ENCODE peak calls at places on chromosome 14, in four cellular contexts. T, R, M and N are unnamed samples.

GRCh38 chr14:93029911-93030555 is 85.7 kb downstream of the ITPK1 start:
- DNase-seq in T (no peak), R (no peak), M (no peak), N (no peak)

GRCh38 chr14:70130498-70130897 is 58.3 kb downstream of the SLC8A3 start:
- DNase-seq in T (no peak), R (no peak), M (no peak), N (no peak)

GRCh38 chr14:86022031-86022629 is 492.2 kb downstream of the FLRT2 start:
- DNase-seq in T (no peak), R (no peak), M (no peak), N (no peak)

GRCh38 chr14:54189358-54190354 is 207.2 kb upstream of the CDKN3 start:
- DNase-seq in T (no peak), R (no peak), M (no peak), N (no peak)

GRCh38 chr14:42671636-42672035 is 1065.0 kb downstream of the LRFN5 start:
- DNase-seq in T (no peak), R (no peak), M (no peak), N (no peak)

GRCh38 chr14:58871972-58872530 is 234.3 kb downstream of the DACT1 start:
- DNase-seq in T (no peak), R (no peak), M (no peak), N (no peak)

GRCh38 chr14:54329082-54329695 is 67.6 kb upstream of the CDKN3 start:
- DNase-seq in T (peak), R (peak), M (peak), N (peak)

GRCh38 chr14:77738559-77739250 is 22.3 kb downstream of the SNW1 start:
- DNase-seq in T (no peak), R (no peak), M (no peak), N (no peak)

GRCh38 chr14:78902010-78902623 is 731.9 kb downstream of the NRXN3 start:
- DNase-seq in T (peak), R (no peak), M (peak), N (peak)

GRCh38 chr14:94907626-94908261 is 137.8 kb upstream of the GSC start:
- DNase-seq in T (no peak), R (no peak), M (no peak), N (no peak)

GRCh38 chr14:96399405-96399804 is 7.5 kb downstream of the AK7 start:
- DNase-seq in T (no peak), R (no peak), M (no peak), N (no peak)

GRCh38 chr14:80536456-80536855 is 325.2 kb upstream of the DIO2 start:
- DNase-seq in T (no peak), R (no peak), M (no peak), N (no peak)

GRCh38 chr14:53151867-53152626 is 1.1 kb downstream of the DDHD1 start:
- DNase-seq in T (peak), R (peak), M (peak), N (peak)

GRCh38 chr14:34853041-34853440 is 22.1 kb downstream of the BAZ1A start:
- DNase-seq in T (no peak), R (no peak), M (no peak), N (no peak)

GRCh38 chr14:104800600-104801283 is at the start of gene ZBTB42:
- DNase-seq in T (peak), R (peak), M (no peak), N (no peak)

GRCh38 chr14:103879570-103880333 is 32.4 kb upstream of the PPP1R13B start:
- DNase-seq in T (peak), R (peak), M (peak), N (no peak)

DNA sequence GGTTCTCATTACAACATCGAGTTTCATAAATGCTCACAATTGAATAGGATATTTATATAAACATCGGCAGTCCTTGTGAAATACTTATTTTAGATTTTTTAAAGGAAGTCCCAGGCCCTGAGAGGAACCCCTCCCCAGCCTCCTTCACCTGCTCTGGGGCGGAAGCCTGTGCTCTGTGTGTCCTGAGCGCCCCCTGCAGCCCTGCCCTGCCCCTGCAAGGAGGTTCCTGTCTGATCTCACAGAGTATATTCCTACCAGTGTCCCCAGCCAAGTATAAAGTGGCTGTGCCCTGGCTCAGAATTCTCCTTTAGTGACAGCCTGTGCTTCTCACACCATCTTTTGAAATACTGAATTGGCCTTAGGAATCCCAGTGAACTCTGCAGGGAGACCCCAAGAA is 659.5 kb downstream of the TMEM121 start:
- DNase-seq in T (no peak), R (no peak), M (no peak), N (no peak)
- TF ChIP-seq CTCF in T (no peak), R (no peak), M (peak), N (no peak)

GRCh38 chr14:28141662-28142061 is 624.9 kb upstream of the FOXG1 start:
- DNase-seq in T (no peak), R (no peak), M (no peak), N (no peak)

GRCh38 chr14:28143340-28143739 is 623.2 kb upstream of the FOXG1 start:
- DNase-seq in T (no peak), R (no peak), M (no peak), N (peak)

GRCh38 chr14:28142400-28143015 is 624.1 kb upstream of the FOXG1 start:
- DNase-seq in T (no peak), R (no peak), M (no peak), N (no peak)
- TF ChIP-seq CTCF in T (peak), R (peak), M (no peak), N (peak)

GRCh38 chr14:71377099-71377498 is 469.8 kb downstream of the PCNX1 start:
- DNase-seq in T (no peak), R (no peak), M (no peak), N (no peak)
- TF ChIP-seq CTCF in T (no peak), R (no peak), M (no peak), N (no peak)

GRCh38 chr14:83300454-83301064 is 1766.9 kb upstream of the SEL1L start:
- DNase-seq in T (no peak), R (no peak), M (no peak), N (no peak)
- TF ChIP-seq CTCF in T (peak), R (peak), M (peak), N (peak)

DNA sequence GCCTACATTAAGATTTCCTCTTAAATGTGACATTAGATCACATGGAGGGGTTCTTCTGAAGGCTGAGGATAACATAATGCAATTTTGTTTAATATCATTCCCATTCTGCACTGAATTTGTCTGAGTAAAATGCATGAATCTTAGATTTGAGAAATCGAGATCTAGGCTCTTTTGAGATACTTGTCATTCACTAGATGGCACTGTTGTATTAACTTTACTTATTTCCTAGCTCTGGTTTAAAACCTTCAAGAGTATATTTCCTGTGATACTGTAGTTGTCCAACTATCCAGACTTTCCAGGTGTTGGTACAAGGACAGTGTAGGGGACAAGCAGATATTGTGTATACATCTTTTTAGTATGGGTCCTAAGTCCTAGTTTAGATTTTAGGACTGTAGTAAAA is 91.7 kb upstream of the SEL1L start:
- DNase-seq in T (no peak), R (no peak), M (no peak), N (no peak)
- TF ChIP-seq CTCF in T (no peak), R (peak), M (peak), N (peak)

GRCh38 chr14:24144451-24144850 is 2.0 kb downstream of the PSME2 start:
- DNase-seq in T (no peak), R (no peak), M (no peak), N (no peak)

GRCh38 chr14:24138396-24139271 is 2.6 kb downstream of the PSME1 start:
- DNase-seq in T (no peak), R (no peak), M (no peak), N (no peak)

GRCh38 chr14:24143511-24143910 is 2.1 kb upstream of the EMC9 start:
- DNase-seq in T (no peak), R (no peak), M (no peak), N (no peak)

GRCh38 chr14:24139272-24139934 is 2.0 kb downstream of the EMC9 start:
- DNase-seq in T (no peak), R (no peak), M (no peak), N (no peak)

GRCh38 chr14:24141030-24141880 is at the start of gene EMC9:
- DNase-seq in T (peak), R (peak), M (peak), N (peak)
- TF ChIP-seq CTCF in T (no peak), R (peak), M (no peak), N (peak)

GRCh38 chr14:73722581-73722980 is 8.4 kb upstream of the PNMA1 start:
- DNase-seq in T (no peak), R (no peak), M (no peak), N (no peak)

GRCh38 chr14:73725116-73726024 is 11.2 kb upstream of the PNMA1 start:
- DNase-seq in T (no peak), R (peak), M (peak), N (no peak)

GRCh38 chr14:73724696-73725095 is 10.5 kb upstream of the PNMA1 start:
- DNase-seq in T (no peak), R (no peak), M (no peak), N (no peak)

GRCh38 chr14:73723411-73723798 is 9.2 kb upstream of the PNMA1 start:
- DNase-seq in T (no peak), R (no peak), M (no peak), N (no peak)

DNA sequence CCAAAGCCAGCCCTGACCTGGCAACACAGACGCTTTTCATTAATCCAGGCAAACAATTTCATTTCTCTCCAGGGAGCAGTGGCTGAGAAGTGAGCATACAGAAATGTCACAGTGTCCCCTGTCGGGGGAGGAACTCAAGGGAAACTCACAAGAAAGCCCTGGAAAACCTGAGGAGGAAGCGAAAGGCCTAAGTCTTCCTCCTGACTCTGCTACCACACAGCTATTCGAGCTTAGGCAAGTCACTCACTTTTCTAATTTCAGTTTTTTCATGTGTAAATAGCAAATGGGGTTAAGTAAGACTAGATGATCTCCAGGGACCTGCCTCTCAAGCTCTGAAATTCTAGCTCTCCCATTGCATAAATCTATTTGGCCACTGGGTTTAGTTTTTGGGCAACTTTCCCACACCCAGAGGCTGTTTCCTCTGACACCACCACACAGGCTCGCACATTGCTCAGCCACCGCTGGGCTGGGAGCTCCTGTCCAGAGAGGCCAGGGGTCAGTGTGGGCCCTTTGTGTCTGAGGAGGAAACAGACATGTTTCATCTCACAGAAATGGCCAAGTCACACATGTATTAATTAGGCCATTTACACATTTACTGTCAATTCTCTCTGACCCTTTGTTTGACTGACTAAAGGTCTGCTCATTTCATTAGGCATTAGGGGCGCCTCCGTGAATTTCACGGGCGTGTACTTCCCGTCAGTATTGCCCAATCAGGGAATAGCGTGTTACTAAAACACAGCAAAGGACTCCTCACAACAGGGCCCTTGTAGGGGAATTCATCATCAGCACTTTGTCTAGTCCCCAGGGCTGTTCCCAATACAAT is 9.8 kb upstream of the PNMA1 start:
- DNase-seq in T (no peak), R (peak), M (peak), N (no peak)
- TF ChIP-seq CTCF in T (no peak), R (peak), M (no peak), N (no peak)

GRCh38 chr14:65412881-65413738 is 580 bp downstream of the FUT8 start:
- DNase-seq in T (no peak), R (no peak), M (no peak), N (peak)
- TF ChIP-seq CTCF in T (no peak), R (no peak), M (no peak), N (no peak)

GRCh38 chr14:75294649-75295033 is 16.0 kb downstream of the FOS start:
- DNase-seq in T (no peak), R (no peak), M (peak), N (no peak)

GRCh38 chr14:75293920-75294648 is 15.5 kb downstream of the FOS start:
- DNase-seq in T (peak), R (peak), M (peak), N (peak)

GRCh38 chr14:75297417-75298040 is 18.9 kb downstream of the FOS start:
- DNase-seq in T (no peak), R (no peak), M (no peak), N (no peak)

GRCh38 chr14:75295061-75295461 is 16.4 kb downstream of the FOS start:
- DNase-seq in T (peak), R (peak), M (peak), N (peak)

DNA sequence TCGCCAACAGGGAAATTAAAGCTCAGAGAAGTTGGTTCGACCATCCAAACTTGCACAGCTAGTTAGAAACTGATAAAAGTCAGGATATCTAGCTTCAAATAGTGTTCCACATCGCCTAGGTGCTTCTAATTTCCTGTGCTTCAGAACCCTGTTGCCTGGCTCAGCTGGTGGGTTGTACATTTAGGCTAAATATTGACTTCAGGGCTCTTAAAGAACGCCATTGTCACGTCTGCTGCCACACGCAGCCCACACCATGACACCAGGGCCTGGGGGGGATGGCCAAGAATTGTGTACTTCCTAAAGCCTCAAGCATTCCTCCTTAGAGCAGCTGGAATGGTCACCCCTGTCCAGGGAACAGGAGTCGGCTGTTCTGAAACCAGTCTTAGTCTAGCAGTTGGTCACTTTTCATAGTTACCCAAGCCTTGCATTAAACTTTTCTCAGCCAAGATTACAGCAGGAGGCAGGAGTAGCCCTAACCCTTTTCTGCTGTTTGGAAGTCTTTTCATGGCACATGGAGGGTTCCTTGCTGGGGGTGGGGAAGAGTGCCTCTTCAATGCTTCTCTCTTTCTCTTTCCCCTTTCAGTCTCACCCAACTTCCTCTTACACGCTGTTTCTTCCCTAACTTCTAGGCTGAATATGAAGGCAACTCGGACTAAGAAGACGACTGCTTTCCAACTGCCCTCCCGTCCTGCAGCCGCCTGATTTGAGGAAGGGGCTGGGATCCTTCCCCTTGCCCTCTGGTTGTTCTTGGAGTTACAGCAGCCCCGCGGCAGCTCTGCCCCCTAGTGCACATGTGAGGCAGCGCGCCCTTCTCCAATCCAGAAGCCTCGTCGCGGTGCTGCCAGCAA is 17.1 kb downstream of the FOS start:
- DNase-seq in T (peak), R (peak), M (peak), N (peak)
- TF ChIP-seq CTCF in T (peak), R (peak), M (peak), N (peak)

DNA sequence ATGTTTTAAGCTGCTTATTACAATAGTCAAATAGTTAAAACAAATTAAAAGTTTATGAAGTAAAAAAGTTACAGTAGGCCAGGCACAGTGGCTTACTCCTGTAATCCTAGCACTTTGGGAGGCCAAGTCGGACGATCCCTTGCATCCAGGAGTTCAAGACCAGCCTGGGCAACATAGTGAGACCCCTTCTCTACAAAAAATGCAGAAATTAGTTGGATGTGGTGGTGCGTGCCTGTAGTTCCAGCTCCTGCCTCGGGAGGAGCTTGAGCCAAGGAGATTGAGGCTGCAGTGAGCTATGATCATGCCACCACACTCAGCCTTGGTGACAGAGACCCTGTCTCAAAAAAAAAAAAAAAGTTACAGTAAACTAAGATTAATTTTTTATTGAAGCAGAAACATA is 142.6 kb downstream of the MIPOL1 start:
- DNase-seq in T (no peak), R (no peak), M (no peak), N (no peak)
- TF ChIP-seq CTCF in T (no peak), R (peak), M (peak), N (no peak)